ENCODE peak calls at places on chromosomes 2 and 18, in seven cellular contexts. One of them, this sample, is unnamed.

GRCh38 chr2:225041210-225041870 is 928 bp downstream of the DOCK10 start:
- DNase-seq in endothelial cell of umbilical vein: peak; percentile 41
- DNase-seq in K562: no peak
- DNase-seq in vagina: no peak
- DNase-seq in sigmoid colon: no peak
- DNase-seq in GM12878: peak; percentile 84
- DNase-seq in spleen: peak; percentile 86
- DNase-seq in this sample: peak; percentile 51

GRCh38 chr18:48729421-48729820 is 190.6 kb downstream of the CTIF start:
- DNase-seq in sigmoid colon: no peak
- DNase-seq in vagina: no peak
- DNase-seq in K562: no peak
- DNase-seq in spleen: no peak
- DNase-seq in endothelial cell of umbilical vein: no peak
- DNase-seq in GM12878: no peak
- DNase-seq in this sample: no peak

GRCh38 chr18:57447154-57447621 is 12.0 kb downstream of the ONECUT2 start:
- DNase-seq in sigmoid colon: no peak
- DNase-seq in GM12878: no peak
- DNase-seq in vagina: no peak
- DNase-seq in K562: no peak
- DNase-seq in spleen: no peak
- DNase-seq in endothelial cell of umbilical vein: peak; percentile 40
- DNase-seq in this sample: no peak

GRCh38 chr2:43317680-43318079 is 91.3 kb upstream of the ZFP36L2 start:
- DNase-seq in GM12878: no peak
- DNase-seq in endothelial cell of umbilical vein: no peak
- DNase-seq in spleen: no peak
- DNase-seq in sigmoid colon: no peak
- DNase-seq in K562: no peak
- DNase-seq in vagina: no peak
- DNase-seq in this sample: no peak

GRCh38 chr2:64482765-64483504 is 29.0 kb downstream of the LGALSL start:
- DNase-seq in vagina: peak; percentile 79
- DNase-seq in K562: no peak
- DNase-seq in spleen: no peak
- DNase-seq in GM12878: no peak
- DNase-seq in endothelial cell of umbilical vein: no peak
- DNase-seq in sigmoid colon: no peak
- DNase-seq in this sample: peak; percentile 39

GRCh38 chr2:65278450-65279030 is 50.9 kb downstream of the ACTR2 start:
- DNase-seq in GM12878: no peak
- DNase-seq in spleen: no peak
- DNase-seq in vagina: no peak
- DNase-seq in sigmoid colon: no peak
- DNase-seq in K562: no peak
- DNase-seq in endothelial cell of umbilical vein: no peak
- DNase-seq in this sample: no peak

GRCh38 chr18:55054591-55054990 is 95.3 kb upstream of the CCDC68 start:
- DNase-seq in vagina: no peak
- DNase-seq in K562: no peak
- DNase-seq in endothelial cell of umbilical vein: no peak
- DNase-seq in sigmoid colon: no peak
- DNase-seq in GM12878: no peak
- DNase-seq in spleen: no peak
- DNase-seq in this sample: no peak

GRCh38 chr2:194004590-194005206 is 1652.3 kb upstream of the SLC39A10 start:
- DNase-seq in endothelial cell of umbilical vein: no peak
- DNase-seq in sigmoid colon: no peak
- DNase-seq in vagina: no peak
- DNase-seq in GM12878: no peak
- DNase-seq in spleen: no peak
- DNase-seq in K562: no peak
- DNase-seq in this sample: no peak

GRCh38 chr2:180730976-180731375 is 249.4 kb upstream of the UBE2E3 start:
- DNase-seq in endothelial cell of umbilical vein: no peak
- DNase-seq in GM12878: no peak
- DNase-seq in spleen: no peak
- DNase-seq in vagina: no peak
- DNase-seq in K562: no peak
- DNase-seq in sigmoid colon: no peak
- DNase-seq in this sample: no peak

GRCh38 chr2:235701206-235701605 is 207.4 kb downstream of the AGAP1 start:
- DNase-seq in spleen: no peak
- DNase-seq in K562: no peak
- DNase-seq in endothelial cell of umbilical vein: no peak
- DNase-seq in GM12878: no peak
- DNase-seq in sigmoid colon: peak; percentile 64
- DNase-seq in vagina: no peak
- DNase-seq in this sample: no peak

DNA sequence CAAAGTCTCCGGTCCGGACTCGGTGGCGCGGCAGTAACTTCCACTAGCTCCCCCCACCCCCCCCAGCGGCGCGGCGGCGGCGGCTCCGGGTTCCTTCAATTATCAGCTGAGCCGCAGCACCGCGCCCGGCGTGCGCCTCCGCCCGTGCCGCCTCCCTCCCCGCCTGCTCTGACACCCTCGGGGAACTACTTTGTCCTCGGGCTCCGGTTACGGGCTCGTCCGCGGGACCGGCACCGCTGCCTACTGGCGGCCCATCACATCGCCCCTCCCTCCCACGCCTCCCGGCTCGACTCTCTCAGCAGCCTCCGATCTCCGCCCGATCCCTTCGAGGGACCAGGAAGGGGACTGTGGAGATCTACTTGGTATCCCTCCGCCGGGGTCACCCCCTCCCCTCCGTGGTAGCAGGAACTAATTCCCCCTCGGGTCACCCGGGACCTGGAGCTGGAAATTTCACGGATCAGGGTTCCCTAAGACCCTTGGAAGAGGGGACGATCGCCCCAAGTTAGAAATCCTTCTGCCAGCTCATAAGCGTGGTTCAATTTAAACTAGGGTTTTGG is at the start of gene TRIP12:
- DNase-seq in GM12878: peak; percentile 88
- DNase-seq in spleen: peak; percentile 96
- DNase-seq in vagina: peak; percentile 96
- DNase-seq in sigmoid colon: peak; percentile 97
- DNase-seq in K562: peak; percentile 79
- DNase-seq in endothelial cell of umbilical vein: peak; percentile 97
- DNase-seq in this sample: peak; percentile 93
- TF ChIP-seq POLR2AphosphoS5 in GM12878: no peak
- TF ChIP-seq POLR2AphosphoS5 in spleen: peak; percentile 79
- TF ChIP-seq POLR2AphosphoS5 in vagina: peak; percentile 39
- TF ChIP-seq POLR2AphosphoS5 in sigmoid colon: no peak
- TF ChIP-seq POLR2AphosphoS5 in K562: peak; percentile 7
- TF ChIP-seq POLR2AphosphoS5 in endothelial cell of umbilical vein: peak; percentile 10
- TF ChIP-seq POLR2AphosphoS5 in this sample: peak; percentile 76

GRCh38 chr2:53784431-53784830 is 2.3 kb downstream of the ASB3 start:
- DNase-seq in sigmoid colon: no peak
- DNase-seq in GM12878: no peak
- DNase-seq in vagina: no peak
- DNase-seq in endothelial cell of umbilical vein: no peak
- DNase-seq in spleen: no peak
- DNase-seq in K562: no peak
- DNase-seq in this sample: no peak

GRCh38 chr2:53777134-53777533 is 9.5 kb downstream of the CHAC2 start:
- DNase-seq in spleen: no peak
- DNase-seq in K562: no peak
- DNase-seq in endothelial cell of umbilical vein: no peak
- DNase-seq in sigmoid colon: no peak
- DNase-seq in GM12878: no peak
- DNase-seq in vagina: no peak
- DNase-seq in this sample: no peak

GRCh38 chr2:53782681-53783080 is 4.1 kb downstream of the ASB3 start:
- DNase-seq in vagina: no peak
- DNase-seq in GM12878: no peak
- DNase-seq in spleen: no peak
- DNase-seq in K562: no peak
- DNase-seq in endothelial cell of umbilical vein: no peak
- DNase-seq in sigmoid colon: no peak
- DNase-seq in this sample: no peak

DNA sequence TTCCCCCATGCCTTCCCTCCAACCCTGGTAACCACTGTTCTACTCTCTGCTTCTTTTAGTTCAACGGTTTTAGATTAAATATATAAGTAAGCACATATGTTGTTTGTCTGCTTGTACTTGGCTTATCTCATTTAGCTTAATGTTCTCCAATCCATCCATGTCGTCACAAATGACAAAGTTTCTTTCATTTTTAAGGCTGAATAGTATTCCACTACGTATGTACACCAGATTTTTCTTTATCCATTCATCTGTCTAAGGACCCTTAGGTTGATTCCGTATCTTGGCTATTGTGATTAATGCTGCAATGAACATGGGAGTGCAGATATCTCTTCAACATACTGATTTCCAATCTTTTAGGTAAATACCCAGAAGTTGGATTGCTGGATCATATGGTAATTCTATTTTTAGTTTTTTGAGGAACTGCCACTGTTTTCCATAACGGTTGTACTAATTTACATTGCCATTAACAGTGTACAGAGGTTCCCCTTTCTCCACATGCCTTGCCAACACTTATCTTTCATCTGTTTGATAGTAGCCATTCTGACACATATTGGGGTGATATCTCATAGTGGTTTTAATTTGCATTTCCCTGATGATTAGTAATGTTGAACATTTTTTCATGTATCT is 8.1 kb downstream of the ASB3 start:
- DNase-seq in endothelial cell of umbilical vein: no peak
- DNase-seq in GM12878: no peak
- DNase-seq in K562: no peak
- DNase-seq in spleen: no peak
- DNase-seq in sigmoid colon: no peak
- DNase-seq in vagina: no peak
- DNase-seq in this sample: no peak
- H3K36me3 ChIP-seq in endothelial cell of umbilical vein: no peaks in the 10 kb centered on the region
- H3K36me3 ChIP-seq in GM12878: no peaks in the 10 kb centered on the region
- H3K36me3 ChIP-seq in K562: peaks cover 50% of the 10 kb centered on the region
- H3K36me3 ChIP-seq in spleen: peaks cover 40% of the 10 kb centered on the region
- H3K36me3 ChIP-seq in sigmoid colon: no peaks in the 10 kb centered on the region
- H3K36me3 ChIP-seq in vagina: no peaks in the 10 kb centered on the region
- H3K36me3 ChIP-seq in this sample: no peaks in the 10 kb centered on the region

GRCh38 chr2:143151111-143151752 is 22.0 kb downstream of the ARHGAP15 start:
- DNase-seq in spleen: no peak
- DNase-seq in vagina: no peak
- DNase-seq in K562: no peak
- DNase-seq in sigmoid colon: no peak
- DNase-seq in endothelial cell of umbilical vein: no peak
- DNase-seq in GM12878: no peak
- DNase-seq in this sample: no peak
- H3K4me1 ChIP-seq in spleen: peaks cover 88% of the 10 kb centered on the region
- H3K4me1 ChIP-seq in vagina: no peaks in the 10 kb centered on the region
- H3K4me1 ChIP-seq in K562: no peaks in the 10 kb centered on the region
- H3K4me1 ChIP-seq in sigmoid colon: no peaks in the 10 kb centered on the region
- H3K4me1 ChIP-seq in endothelial cell of umbilical vein: no peaks in the 10 kb centered on the region
- H3K4me1 ChIP-seq in GM12878: peaks cover 32% of the 10 kb centered on the region
- H3K4me1 ChIP-seq in this sample: no peaks in the 10 kb centered on the region

GRCh38 chr2:10778724-10779115 is 33.9 kb downstream of the PDIA6 start:
- DNase-seq in endothelial cell of umbilical vein: no peak
- DNase-seq in K562: no peak
- DNase-seq in GM12878: no peak
- DNase-seq in spleen: peak; percentile 59
- DNase-seq in vagina: no peak
- DNase-seq in sigmoid colon: peak; percentile 21
- DNase-seq in this sample: no peak
- TF ChIP-seq POLR2AphosphoS5 in endothelial cell of umbilical vein: no peak
- TF ChIP-seq POLR2AphosphoS5 in K562: no peak
- TF ChIP-seq POLR2AphosphoS5 in GM12878: no peak
- TF ChIP-seq POLR2AphosphoS5 in spleen: no peak
- TF ChIP-seq POLR2AphosphoS5 in vagina: no peak
- TF ChIP-seq POLR2AphosphoS5 in sigmoid colon: no peak
- TF ChIP-seq POLR2AphosphoS5 in this sample: no peak

DNA sequence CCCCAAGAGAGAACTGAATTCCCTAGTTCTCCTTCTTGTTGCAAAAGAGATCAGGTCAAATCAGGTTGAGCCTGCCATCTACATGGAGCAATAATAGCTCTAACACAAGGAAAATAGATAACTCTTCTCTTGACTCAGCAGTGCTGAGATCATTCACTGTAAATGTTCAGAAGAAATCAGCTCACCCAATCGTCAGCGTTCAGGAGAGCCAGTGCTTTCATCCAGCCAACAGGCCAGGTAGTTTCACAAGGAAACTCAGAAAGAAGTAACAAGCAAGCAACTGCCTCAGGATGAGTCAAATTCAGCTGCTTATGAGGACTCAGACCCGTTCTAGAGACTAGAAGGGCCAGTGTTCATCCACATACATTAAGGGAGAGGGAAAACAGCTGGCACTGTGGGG is 5.9 kb downstream of the LMAN2L start:
- DNase-seq in endothelial cell of umbilical vein: no peak
- DNase-seq in GM12878: no peak
- DNase-seq in vagina: no peak
- DNase-seq in sigmoid colon: no peak
- DNase-seq in spleen: no peak
- DNase-seq in K562: no peak
- DNase-seq in this sample: no peak
- H3K36me3 ChIP-seq in endothelial cell of umbilical vein: peaks cover 20% of the 10 kb centered on the region
- H3K36me3 ChIP-seq in GM12878: peaks cover 1% of the 10 kb centered on the region
- H3K36me3 ChIP-seq in vagina: peaks cover 44% of the 10 kb centered on the region
- H3K36me3 ChIP-seq in sigmoid colon: peaks cover 42% of the 10 kb centered on the region
- H3K36me3 ChIP-seq in spleen: peaks cover 83% of the 10 kb centered on the region
- H3K36me3 ChIP-seq in K562: peaks cover 62% of the 10 kb centered on the region
- H3K36me3 ChIP-seq in this sample: no peaks in the 10 kb centered on the region

GRCh38 chr2:119764832-119765231 is 5.1 kb downstream of the PTPN4 start:
- DNase-seq in vagina: no peak
- DNase-seq in endothelial cell of umbilical vein: no peak
- DNase-seq in spleen: no peak
- DNase-seq in sigmoid colon: no peak
- DNase-seq in K562: no peak
- DNase-seq in GM12878: no peak
- DNase-seq in this sample: no peak
- H3K4me1 ChIP-seq in vagina: peaks cover 38% of the 10 kb centered on the region
- H3K4me1 ChIP-seq in endothelial cell of umbilical vein: peaks cover 19% of the 10 kb centered on the region
- H3K4me1 ChIP-seq in spleen: peaks cover 32% of the 10 kb centered on the region
- H3K4me1 ChIP-seq in sigmoid colon: peaks cover 5% of the 10 kb centered on the region
- H3K4me1 ChIP-seq in K562: peaks cover 4% of the 10 kb centered on the region
- H3K4me1 ChIP-seq in GM12878: no peaks in the 10 kb centered on the region
- H3K4me1 ChIP-seq in this sample: peaks cover 12% of the 10 kb centered on the region

GRCh38 chr2:168517801-168518200 is 61.7 kb downstream of the CERS6 start:
- DNase-seq in K562: no peak
- DNase-seq in vagina: no peak
- DNase-seq in endothelial cell of umbilical vein: no peak
- DNase-seq in spleen: no peak
- DNase-seq in GM12878: no peak
- DNase-seq in sigmoid colon: no peak
- DNase-seq in this sample: no peak
- TF ChIP-seq POLR2AphosphoS5 in K562: no peak
- TF ChIP-seq POLR2AphosphoS5 in vagina: no peak
- TF ChIP-seq POLR2AphosphoS5 in endothelial cell of umbilical vein: no peak
- TF ChIP-seq POLR2AphosphoS5 in spleen: no peak
- TF ChIP-seq POLR2AphosphoS5 in GM12878: no peak
- TF ChIP-seq POLR2AphosphoS5 in sigmoid colon: no peak
- TF ChIP-seq POLR2AphosphoS5 in this sample: no peak

GRCh38 chr2:27667439-27667838 is 3.8 kb downstream of the SLC4A1AP start:
- DNase-seq in GM12878: no peak
- DNase-seq in sigmoid colon: no peak
- DNase-seq in K562: no peak
- DNase-seq in endothelial cell of umbilical vein: peak; percentile 47
- DNase-seq in vagina: no peak
- DNase-seq in spleen: no peak
- DNase-seq in this sample: no peak

GRCh38 chr2:27671235-27671634 is 7.5 kb downstream of the SLC4A1AP start:
- DNase-seq in endothelial cell of umbilical vein: no peak
- DNase-seq in spleen: no peak
- DNase-seq in vagina: no peak
- DNase-seq in K562: no peak
- DNase-seq in GM12878: no peak
- DNase-seq in sigmoid colon: no peak
- DNase-seq in this sample: no peak

GRCh38 chr2:27672723-27673486 is 9.2 kb downstream of the SLC4A1AP start:
- DNase-seq in K562: no peak
- DNase-seq in vagina: no peak
- DNase-seq in GM12878: no peak
- DNase-seq in sigmoid colon: no peak
- DNase-seq in spleen: no peak
- DNase-seq in endothelial cell of umbilical vein: no peak
- DNase-seq in this sample: no peak
- H3K36me3 ChIP-seq in K562: peaks cover 67% of the 10 kb centered on the region
- H3K36me3 ChIP-seq in vagina: peaks cover 71% of the 10 kb centered on the region
- H3K36me3 ChIP-seq in GM12878: peaks cover 2% of the 10 kb centered on the region
- H3K36me3 ChIP-seq in sigmoid colon: peaks cover 43% of the 10 kb centered on the region
- H3K36me3 ChIP-seq in spleen: peaks cover 99% of the 10 kb centered on the region
- H3K36me3 ChIP-seq in endothelial cell of umbilical vein: peaks cover 2% of the 10 kb centered on the region
- H3K36me3 ChIP-seq in this sample: no peaks in the 10 kb centered on the region

This sample was measured in transverse colon.